ENCODE peak calls at places on chromosome 14, in five cellular contexts. H, F, A, R and S are unnamed samples.

GRCh38 chr14:52351561-52352491 is 37.7 kb downstream of the PTGER2 start:
- DNase-seq in A (no peak), R (no peak), H (peak; percentile 76), F (peak; percentile 70), S (peak; percentile 73)

GRCh38 chr14:104436047-104436531 is 143.5 kb upstream of the C14orf180 start:
- DNase-seq in R (peak; percentile 70), H (no peak), A (peak; percentile 11), F (peak; percentile 4), S (no peak)

GRCh38 chr14:105107351-105107750 is 42.1 kb upstream of the GPR132 start:
- DNase-seq in F (no peak), H (no peak), R (peak; percentile 12), A (no peak), S (no peak)

GRCh38 chr14:101503431-101504095 is 57.7 kb upstream of the DIO3 start:
- DNase-seq in H (no peak), F (no peak), A (no peak), R (peak; percentile 53), S (no peak)

GRCh38 chr14:29799718-29800117 is 127.9 kb downstream of the PRKD1 start:
- DNase-seq in H (no peak), R (no peak), A (no peak), F (no peak), S (no peak)

GRCh38 chr14:33280646-33281045 is 342.0 kb downstream of the NPAS3 start:
- DNase-seq in A (no peak), H (peak; percentile 6), R (no peak), F (peak; percentile 67), S (no peak)

GRCh38 chr14:85978851-85979250 is 448.9 kb downstream of the FLRT2 start:
- DNase-seq in F (no peak), A (no peak), R (no peak), H (peak; percentile 11), S (no peak)

GRCh38 chr14:55430024-55430690 is 10.3 kb downstream of the TBPL2 start:
- DNase-seq in A (no peak), H (peak; percentile 86), F (peak; percentile 65), R (no peak), S (peak; percentile 73)

GRCh38 chr14:40762177-40762576 is 844.5 kb upstream of the LRFN5 start:
- DNase-seq in A (no peak), F (no peak), H (no peak), R (no peak), S (no peak)

GRCh38 chr14:76336876-76337275 is 39.1 kb upstream of the ESRRB start:
- DNase-seq in A (no peak), H (no peak), F (no peak), R (peak; percentile 10), S (no peak)

GRCh38 chr14:69014829-69015259 is 35.7 kb upstream of the ACTN1 start:
- DNase-seq in H (no peak), F (peak; percentile 64), R (no peak), A (no peak), S (peak; percentile 30)

GRCh38 chr14:94009767-94010166 is 12.7 kb downstream of the CCDC197 start:
- DNase-seq in A (no peak), R (no peak), F (peak; percentile 83), H (peak; percentile 61), S (peak; percentile 18)

GRCh38 chr14:85535916-85536834 is 6.2 kb downstream of the FLRT2 start:
- DNase-seq in H (peak; percentile 79), R (no peak), A (no peak), F (peak; percentile 48), S (peak; percentile 35)

GRCh38 chr14:77139540-77140342 is 1.9 kb downstream of the ZDHHC22 start:
- DNase-seq in A (no peak), F (no peak), H (peak; percentile 44), R (peak; percentile 63), S (no peak)

GRCh38 chr14:24060443-24060842 is 8.6 kb downstream of the CARMIL3 start:
- DNase-seq in A (no peak), F (no peak), H (no peak), R (peak; percentile 42), S (no peak)

GRCh38 chr14:101823081-101823480 is 61.6 kb downstream of the PPP2R5C start:
- DNase-seq in F (no peak), A (no peak), R (no peak), H (peak; percentile 13), S (no peak)

GRCh38 chr14:101844219-101844618 is 82.7 kb downstream of the PPP2R5C start:
- DNase-seq in R (no peak), A (no peak), F (no peak), H (no peak), S (no peak)

GRCh38 chr14:68709007-68709406 is 83.9 kb downstream of the ZFP36L1 start:
- DNase-seq in R (no peak), F (no peak), A (no peak), H (no peak), S (no peak)

GRCh38 chr14:61254803-61255526 is 26.2 kb downstream of the TMEM30B start:
- DNase-seq in H (no peak), F (no peak), A (no peak), R (no peak), S (no peak)

GRCh38 chr14:88194531-88194930 is 128.5 kb downstream of the KCNK10 start:
- DNase-seq in F (no peak), A (no peak), R (no peak), H (no peak), S (no peak)

GRCh38 chr14:78086342-78086741 is 83.8 kb upstream of the NRXN3 start:
- DNase-seq in R (no peak), F (no peak), A (no peak), H (no peak), S (no peak)

GRCh38 chr14:94640721-94641631 is 28.8 kb downstream of the SERPINA3 start:
- DNase-seq in A (no peak), R (no peak), F (no peak), H (no peak), S (no peak)

GRCh38 chr14:69999246-69999645 is 120.0 kb downstream of the SMOC1 start:
- DNase-seq in H (no peak), A (no peak), R (no peak), F (peak; percentile 90), S (no peak)

GRCh38 chr14:68333265-68333664 is 459.6 kb downstream of the ZFP36L1 start:
- DNase-seq in A (no peak), H (no peak), R (no peak), F (no peak), S (no peak)

GRCh38 chr14:28987516-28987915 is 220.9 kb downstream of the FOXG1 start:
- DNase-seq in R (no peak), F (peak; percentile 7), H (peak; percentile 31), A (no peak), S (no peak)

GRCh38 chr14:67666733-67667132 is 7.7 kb downstream of the VTI1B start:
- DNase-seq in F (no peak), R (no peak), A (no peak), H (no peak), S (no peak)

GRCh38 chr14:67490201-67490600 is 1.7 kb upstream of the TMEM229B start:
- DNase-seq in H (no peak), R (no peak), A (no peak), F (no peak), S (no peak)

GRCh38 chr14:94665121-94665520 is 52.9 kb downstream of the SERPINA3 start:
- DNase-seq in A (no peak), R (no peak), H (peak; percentile 92), F (peak; percentile 85), S (no peak)

GRCh38 chr14:103109789-103110415 is 13.4 kb upstream of the TNFAIP2 start:
- DNase-seq in F (peak; percentile 76), R (no peak), H (peak; percentile 65), A (no peak), S (peak; percentile 62)

GRCh38 chr14:52879958-52880357 is 70.9 kb downstream of the FERMT2 start:
- DNase-seq in A (no peak), F (peak; percentile 79), H (no peak), R (no peak), S (no peak)

GRCh38 chr14:80638620-80639215 is 302.8 kb downstream of the CEP128 start:
- DNase-seq in A (no peak), R (no peak), F (peak; percentile 82), H (peak; percentile 77), S (peak; percentile 91)

GRCh38 chr14:50360093-50360492 is 36.6 kb downstream of the CDKL1 start:
- DNase-seq in R (no peak), F (no peak), A (no peak), H (no peak), S (no peak)

GRCh38 chr14:50357124-50357523 is 39.6 kb downstream of the CDKL1 start:
- DNase-seq in H (no peak), R (no peak), F (no peak), A (no peak), S (no peak)

GRCh38 chr14:50357753-50358380 is 38.8 kb downstream of the CDKL1 start:
- DNase-seq in R (no peak), F (no peak), H (no peak), A (no peak), S (no peak)

GRCh38 chr14:50360851-50361250 is 35.8 kb downstream of the CDKL1 start:
- DNase-seq in A (no peak), R (no peak), F (no peak), H (no peak), S (no peak)

GRCh38 chr14:50359631-50360030 is 37.0 kb downstream of the CDKL1 start:
- DNase-seq in R (no peak), F (no peak), H (no peak), A (no peak), S (no peak)
- TF ChIP-seq CTCF in R (no peak), F (no peak), H (no peak), A (no peak), S (no peak)

DNA sequence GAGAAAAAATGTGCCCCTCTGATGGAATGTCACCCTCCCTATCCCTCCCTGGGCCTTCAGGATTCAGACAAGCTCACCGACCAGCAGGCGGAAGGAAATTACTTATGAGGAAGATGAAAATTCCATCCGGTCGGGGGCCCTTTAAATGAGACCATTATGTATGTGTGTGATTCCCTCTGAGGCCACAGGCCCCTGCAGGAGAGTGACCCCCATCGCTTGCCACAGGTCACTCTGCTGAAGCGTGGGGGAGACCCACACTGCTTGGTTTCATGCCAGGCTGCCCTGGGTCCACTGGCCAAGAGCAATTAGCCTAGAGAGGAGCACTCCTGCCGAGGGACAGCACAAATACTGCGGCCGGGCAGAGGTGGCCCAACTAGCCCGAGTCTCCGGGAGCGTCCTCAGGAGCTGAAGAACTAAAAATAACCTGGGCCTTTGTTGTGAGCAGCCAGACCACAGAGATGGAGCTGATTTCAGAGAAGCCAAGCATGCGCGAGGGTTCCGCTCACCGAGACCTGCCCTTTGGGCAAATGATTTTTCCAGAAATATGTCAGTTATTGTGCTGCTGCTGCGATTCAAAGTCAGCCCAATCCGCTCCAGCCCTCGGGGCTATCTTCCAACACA is 276.4 kb downstream of the DPF3 start:
- DNase-seq in H (peak; percentile 33), R (no peak), F (peak; percentile 80), A (no peak), S (peak; percentile 83)
- TF ChIP-seq CTCF in H (no peak), R (no peak), F (peak; percentile 3), A (no peak), S (no peak)

GRCh38 chr14:20836668-20837338 is 34.2 kb upstream of the RNASE1 start:
- DNase-seq in R (no peak), H (peak; percentile 22), A (no peak), F (no peak), S (peak; percentile 44)
- TF ChIP-seq CTCF in R (peak; percentile 11), H (peak; percentile 53), A (no peak), F (peak; percentile 31), S (peak; percentile 71)

DNA sequence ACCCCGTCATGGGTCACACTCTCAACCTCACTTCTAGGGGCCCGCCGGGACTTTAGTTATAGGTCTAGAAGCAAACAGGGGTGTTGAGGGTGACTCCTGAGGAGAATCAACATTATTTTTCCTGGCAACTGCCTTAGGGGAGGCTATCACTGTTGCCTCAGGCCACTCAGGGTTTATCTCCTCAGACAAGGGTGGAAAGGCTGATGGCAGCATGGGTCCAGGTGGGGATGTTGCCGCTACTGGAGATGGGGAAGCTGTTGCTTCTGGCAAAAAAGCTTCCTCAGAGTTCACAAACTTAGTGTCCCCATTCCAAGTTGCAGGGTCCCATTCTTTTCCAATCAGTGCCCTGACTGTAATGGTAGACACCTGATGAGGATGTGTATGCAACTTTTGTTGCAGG is 467.4 kb upstream of the RGS6 start:
- DNase-seq in H (no peak), R (no peak), A (no peak), F (no peak), S (no peak)
- TF ChIP-seq CTCF in H (no peak), R (no peak), A (no peak), F (no peak), S (no peak)